ENCODE peak calls at places on chromosomes 7 and 10, in seven cellular contexts. F is HFFc6, Q is fibroblast of pulmonary artery, R is kidney epithelial cell, W is neural progenitor cell, B is AG10803, C is Calu3. S is an unnamed sample.

GRCh38 chr7:44221231-44221791 is 20.5 kb downstream of the YKT6 start:
- DNase-seq in B (no peak), F (no peak), W (no peak), R (no peak), Q (no peak), C (peak), S (no peak)

GRCh38 chr10:11557513-11557912 is 53.9 kb downstream of the USP6NL start:
- DNase-seq in C (no peak), W (no peak), B (no peak), Q (no peak), R (no peak), F (no peak), S (no peak)

GRCh38 chr7:47596502-47597202 is 14.7 kb upstream of the TNS3 start:
- DNase-seq in Q (no peak), C (peak), R (no peak), F (no peak), B (no peak), W (no peak), S (no peak)

GRCh38 chr10:95600158-95600557 is 39.0 kb upstream of the SORBS1 start:
- DNase-seq in Q (no peak), B (no peak), R (no peak), W (no peak), F (no peak), C (no peak), S (no peak)

GRCh38 chr7:145434811-145435210 is 599.0 kb upstream of the TPK1 start:
- DNase-seq in Q (no peak), B (no peak), W (no peak), R (no peak), C (no peak), F (no peak), S (no peak)

GRCh38 chr10:114732931-114733330 is 74.9 kb upstream of the ABLIM1 start:
- DNase-seq in R (no peak), W (no peak), Q (no peak), B (no peak), C (no peak), F (no peak), S (no peak)

GRCh38 chr7:1110358-1110757 is 22.4 kb downstream of the GPER1 start:
- DNase-seq in F (no peak), B (no peak), C (no peak), Q (no peak), R (no peak), W (no peak), S (no peak)

GRCh38 chr10:89637108-89637507 is 7.9 kb downstream of the PANK1 start:
- DNase-seq in B (no peak), F (no peak), R (no peak), C (no peak), Q (no peak), W (no peak), S (no peak)

GRCh38 chr7:158814637-158815036 is 14.7 kb downstream of the ESYT2 start:
- DNase-seq in Q (peak), W (no peak), F (no peak), B (no peak), C (no peak), R (no peak), S (no peak)

GRCh38 chr10:114043532-114044250 is at the start of gene ADRB1:
- DNase-seq in Q (no peak), W (peak), C (peak), F (no peak), B (peak), R (no peak), S (peak)

GRCh38 chr7:32206987-32207386 is 136.8 kb upstream of the PDE1C start:
- DNase-seq in R (no peak), W (peak), B (peak), Q (peak), F (no peak), C (peak), S (peak)
- TF ChIP-seq CTCF in R (peak), W (peak), B (peak), Q (peak), F (no peak), C (peak), S (no peak)

GRCh38 chr10:116292493-116292892 is 19.5 kb upstream of the GFRA1 start:
- DNase-seq in W (no peak), C (no peak), F (no peak), R (no peak), B (no peak), Q (no peak), S (no peak)

GRCh38 chr10:116289652-116290051 is 16.6 kb upstream of the GFRA1 start:
- DNase-seq in W (no peak), R (no peak), Q (no peak), F (no peak), B (no peak), C (no peak), S (no peak)

GRCh38 chr10:116286801-116287200 is 13.8 kb upstream of the GFRA1 start:
- DNase-seq in B (no peak), F (no peak), Q (no peak), W (no peak), R (no peak), C (no peak), S (no peak)

GRCh38 chr10:116287906-116288501 is 15.0 kb upstream of the GFRA1 start:
- DNase-seq in C (peak), F (peak), Q (peak), W (peak), B (peak), R (no peak), S (no peak)
- TF ChIP-seq CTCF in C (no peak), F (peak), Q (peak), W (peak), B (peak), R (peak), S (peak)

DNA sequence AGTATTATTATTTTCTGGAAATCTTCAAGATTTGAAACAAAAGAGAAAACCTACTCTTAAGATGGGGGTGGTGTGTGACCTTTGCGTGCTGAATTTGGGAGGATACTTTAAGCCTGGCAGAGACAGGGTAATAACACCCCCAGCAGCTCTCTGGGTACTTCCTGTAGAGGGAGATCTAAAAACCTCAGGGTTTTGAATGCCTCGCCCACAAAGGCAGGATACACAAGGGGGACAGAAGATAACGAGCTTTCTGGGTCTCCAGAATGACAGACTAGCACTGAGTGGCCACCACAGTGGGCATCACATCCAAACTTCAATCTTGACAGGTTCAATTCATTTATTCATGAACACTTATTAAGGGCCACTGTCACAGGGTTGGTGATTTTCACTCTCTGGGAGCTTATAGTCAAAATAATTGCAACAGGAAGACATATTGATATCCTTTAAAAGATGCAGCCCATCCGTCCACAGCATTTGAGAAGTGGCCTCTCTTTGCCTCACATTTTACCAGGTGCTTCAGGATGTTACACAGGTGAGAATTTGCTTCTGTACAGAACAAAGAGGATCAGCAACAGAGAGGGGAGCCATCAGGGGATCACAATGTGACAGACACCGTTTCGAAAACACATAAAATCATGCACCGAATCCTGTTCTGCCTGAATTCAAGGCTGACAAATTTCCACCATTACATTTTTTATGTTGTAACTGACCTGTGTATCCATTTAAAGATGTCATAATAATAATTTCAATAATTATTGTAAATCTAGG is 14.3 kb downstream of the CPA1 start:
- DNase-seq in R (no peak), F (no peak), C (no peak), Q (no peak), W (no peak), B (no peak), S (peak)
- TF ChIP-seq CTCF in R (no peak), F (no peak), C (no peak), Q (no peak), W (no peak), B (no peak), S (no peak)

DNA sequence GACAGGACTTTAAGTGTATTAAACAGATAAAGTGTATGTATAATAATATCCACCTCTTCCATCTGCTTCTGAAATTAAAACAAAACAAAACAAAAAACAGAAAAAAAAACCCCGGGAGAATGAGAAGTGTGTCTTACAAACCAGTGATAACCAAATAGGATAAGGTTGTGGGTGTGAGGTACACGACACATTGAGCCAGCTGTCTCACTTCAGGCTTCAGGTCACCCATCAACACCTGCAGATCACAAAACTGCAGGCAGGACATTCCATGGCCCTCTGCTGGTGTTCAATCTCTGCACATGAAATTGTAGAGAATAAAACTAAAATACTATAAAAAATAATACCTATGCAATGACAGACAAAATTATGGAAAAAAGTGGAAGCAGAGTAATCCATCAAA is 339.9 kb downstream of the SFMBT2 start:
- DNase-seq in F (no peak), R (no peak), Q (no peak), W (no peak), C (no peak), B (no peak), S (no peak)
- TF ChIP-seq CTCF in F (no peak), R (no peak), Q (no peak), W (no peak), C (no peak), B (no peak), S (no peak)

DNA sequence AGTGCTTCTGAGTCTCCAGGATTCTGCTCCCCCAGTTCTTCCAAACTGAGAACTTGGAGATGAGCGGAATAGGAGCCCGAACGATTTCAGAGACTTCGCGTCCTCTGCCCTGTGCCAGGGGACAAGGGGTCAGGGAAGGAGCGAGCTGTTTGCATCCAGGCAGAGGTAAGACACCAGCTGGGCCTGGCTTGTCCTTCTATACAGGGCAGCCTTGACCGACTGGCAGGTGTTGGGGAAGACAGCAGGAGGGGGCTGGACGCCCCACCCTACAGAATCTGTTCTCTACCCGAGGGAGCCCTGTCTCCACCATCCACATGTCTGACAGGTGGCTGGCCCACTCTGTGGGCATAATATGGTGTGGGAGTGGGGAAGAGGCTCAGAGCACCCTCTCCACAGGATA is 7.1 kb downstream of the SPOCK2 start:
- DNase-seq in F (no peak), W (no peak), B (no peak), C (no peak), Q (no peak), R (no peak), S (no peak)
- TF ChIP-seq CTCF in F (no peak), W (no peak), B (no peak), C (no peak), Q (no peak), R (no peak), S (no peak)

DNA sequence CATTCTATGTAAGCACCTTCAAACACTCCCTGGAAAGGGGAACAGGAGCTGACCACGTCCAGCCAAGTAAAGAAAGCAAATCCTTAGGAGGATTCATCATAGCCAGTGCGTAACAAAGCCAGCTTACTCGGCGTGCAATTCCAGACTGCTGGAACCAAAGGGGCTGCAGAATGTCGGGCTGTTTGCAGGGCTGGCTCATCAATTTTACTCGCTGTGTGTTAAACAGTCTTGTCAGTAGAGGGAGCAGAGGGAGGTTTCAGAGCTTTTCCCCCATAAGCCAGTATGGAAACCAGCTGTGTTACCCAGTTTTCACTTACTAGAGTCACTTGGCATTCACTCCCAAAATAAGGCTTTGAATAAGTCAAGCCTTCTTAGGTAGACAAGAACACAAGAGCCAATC is 127.1 kb downstream of the KMT2E start:
- DNase-seq in W (peak), R (no peak), F (peak), B (peak), C (no peak), Q (peak), S (no peak)
- TF ChIP-seq CTCF in W (peak), R (peak), F (peak), B (peak), C (no peak), Q (peak), S (peak)

GRCh38 chr7:108660465-108660864 is 90.8 kb downstream of the DNAJB9 start:
- DNase-seq in Q (peak), R (no peak), C (peak), W (peak), B (no peak), F (no peak), S (no peak)
- TF ChIP-seq CTCF in Q (peak), R (no peak), C (no peak), W (peak), B (peak), F (peak), S (no peak)